ENCODE peak calls at places on chromosomes 12 and 14, in six cellular contexts. M, U, Z, W, N and D are unnamed samples.

GRCh38 chr12:110684322-110684836 is 4.5 kb downstream of the HVCN1 start:
- DNase-seq in M (no peak), U (no peak), Z (no peak), W (no peak), N (no peak), D (no peak)

GRCh38 chr14:59398841-59399240 is 66.3 kb downstream of the GPR135 start:
- DNase-seq in M (no peak), U (no peak), Z (no peak), W (no peak), N (no peak), D (no peak)

GRCh38 chr14:91119556-91120311 is 5.9 kb downstream of the DGLUCY start:
- DNase-seq in M (no peak), U (no peak), Z (no peak), W (no peak), N (peak), D (peak)

GRCh38 chr12:107684029-107684790 is 1.4 kb upstream of the PWP1 start:
- DNase-seq in M (no peak), U (no peak), Z (no peak), W (no peak), N (no peak), D (peak)

GRCh38 chr14:67457782-67458181 is 30.7 kb downstream of the TMEM229B start:
- DNase-seq in M (no peak), U (peak), Z (no peak), W (peak), N (no peak), D (no peak)

GRCh38 chr12:103279444-103279843 is 216.3 kb downstream of the C12orf42 start:
- DNase-seq in M (no peak), U (no peak), Z (no peak), W (no peak), N (no peak), D (no peak)

GRCh38 chr12:104566244-104566993 is 109.7 kb downstream of the CHST11 start:
- DNase-seq in M (no peak), U (no peak), Z (no peak), W (no peak), N (no peak), D (no peak)

GRCh38 chr12:57852620-57853509 is 6.3 kb upstream of the CTDSP2 start:
- DNase-seq in M (no peak), U (peak), Z (no peak), W (peak), N (peak), D (peak)

GRCh38 chr12:64670856-64671639 is 60.8 kb downstream of the RASSF3 start:
- DNase-seq in M (no peak), U (no peak), Z (no peak), W (peak), N (no peak), D (peak)

GRCh38 chr12:50283924-50284236 is 560 bp upstream of the LIMA1 start:
- DNase-seq in M (peak), U (no peak), Z (no peak), W (no peak), N (no peak), D (peak)

GRCh38 chr14:56953884-56954283 is 143.6 kb upstream of the OTX2 start:
- DNase-seq in M (no peak), U (no peak), Z (no peak), W (peak), N (no peak), D (no peak)

GRCh38 chr12:108390495-108391203 is 51.5 kb upstream of the CMKLR1 start:
- DNase-seq in M (no peak), U (no peak), Z (no peak), W (no peak), N (no peak), D (no peak)

GRCh38 chr12:130227641-130228040 is 65.4 kb downstream of the FZD10 start:
- DNase-seq in M (no peak), U (no peak), Z (no peak), W (no peak), N (peak), D (no peak)

GRCh38 chr12:99223554-99223953 is 424.0 kb upstream of the GARIN6 start:
- DNase-seq in M (no peak), U (no peak), Z (no peak), W (no peak), N (no peak), D (no peak)

GRCh38 chr12:45248095-45248494 is 32.2 kb downstream of the ANO6 start:
- DNase-seq in M (no peak), U (no peak), Z (no peak), W (no peak), N (no peak), D (no peak)

GRCh38 chr14:35809597-35809996 is 502 bp upstream of the RALGAPA1 start:
- DNase-seq in M (no peak), U (no peak), Z (no peak), W (no peak), N (no peak), D (no peak)

GRCh38 chr12:93378373-93379310 is 917 bp downstream of the NUDT4 start:
- DNase-seq in M (peak), U (no peak), Z (peak), W (peak), N (peak), D (peak)

GRCh38 chr14:63435838-63436237 is 107.3 kb downstream of the PPP2R5E start:
- DNase-seq in M (no peak), U (peak), Z (no peak), W (peak), N (no peak), D (peak)

GRCh38 chr14:36028218-36028617 is 148.3 kb downstream of the PTCSC3 start:
- DNase-seq in M (no peak), U (no peak), Z (no peak), W (no peak), N (no peak), D (no peak)

GRCh38 chr14:89720741-89721315 is 233.7 kb downstream of the EFCAB11 start:
- DNase-seq in M (no peak), U (peak), Z (peak), W (no peak), N (no peak), D (peak)

GRCh38 chr12:131028587-131029338 is 75.1 kb downstream of the ADGRD1 start:
- DNase-seq in M (no peak), U (no peak), Z (no peak), W (no peak), N (no peak), D (no peak)

GRCh38 chr14:77120771-77121743 is 20.5 kb downstream of the ZDHHC22 start:
- DNase-seq in M (no peak), U (no peak), Z (no peak), W (peak), N (peak), D (peak)

GRCh38 chr14:69631509-69631908 is 20.1 kb downstream of the SUSD6 start:
- DNase-seq in M (no peak), U (no peak), Z (no peak), W (no peak), N (no peak), D (no peak)

GRCh38 chr12:10220398-10221077 is 7.9 kb downstream of the GABARAPL1 start:
- DNase-seq in M (no peak), U (peak), Z (no peak), W (no peak), N (peak), D (peak)

GRCh38 chr12:46372852-46373302 is 304 bp upstream of the SLC38A2 start:
- DNase-seq in M (no peak), U (no peak), Z (no peak), W (peak), N (no peak), D (no peak)

GRCh38 chr12:120361506-120362208 is 7.3 kb downstream of the MSI1 start:
- DNase-seq in M (no peak), U (peak), Z (no peak), W (peak), N (peak), D (peak)

GRCh38 chr14:85934123-85934885 is 404.4 kb downstream of the FLRT2 start:
- DNase-seq in M (no peak), U (peak), Z (peak), W (peak), N (no peak), D (no peak)

GRCh38 chr12:16669756-16670155 is 63.8 kb upstream of the LMO3 start:
- DNase-seq in M (no peak), U (no peak), Z (no peak), W (no peak), N (no peak), D (no peak)

GRCh38 chr14:105492051-105492965 is 1.3 kb downstream of the TEDC1 start:
- DNase-seq in M (no peak), U (peak), Z (no peak), W (no peak), N (peak), D (peak)

GRCh38 chr12:132146098-132146497 is 1.8 kb downstream of the NOC4L start:
- DNase-seq in M (no peak), U (no peak), Z (no peak), W (no peak), N (peak), D (peak)

GRCh38 chr14:56686416-56686815 is 106.8 kb downstream of the TMEM260 start:
- DNase-seq in M (no peak), U (peak), Z (no peak), W (peak), N (no peak), D (no peak)

GRCh38 chr14:48333221-48333910 is 658.0 kb upstream of the MDGA2 start:
- DNase-seq in M (no peak), U (no peak), Z (no peak), W (no peak), N (no peak), D (no peak)

GRCh38 chr14:65287264-65288131 is 125.0 kb upstream of the FUT8 start:
- DNase-seq in M (no peak), U (no peak), Z (peak), W (peak), N (no peak), D (no peak)

GRCh38 chr12:12505544-12506501 is 56.8 kb downstream of the DUSP16 start:
- DNase-seq in M (no peak), U (peak), Z (no peak), W (peak), N (no peak), D (peak)

GRCh38 chr14:80570930-80571298 is 359.6 kb upstream of the DIO2 start:
- DNase-seq in M (no peak), U (no peak), Z (no peak), W (no peak), N (no peak), D (no peak)

GRCh38 chr12:50922820-50923219 is 29.5 kb upstream of the HIGD1C start:
- DNase-seq in M (no peak), U (no peak), Z (no peak), W (peak), N (no peak), D (no peak)

GRCh38 chr12:79778802-79779201 is 88.0 kb upstream of the PAWR start:
- DNase-seq in M (no peak), U (no peak), Z (no peak), W (no peak), N (no peak), D (no peak)